ENCODE peak calls at places on chromosomes 6 and 20, in eight cellular contexts. One of them, this sample, is unnamed.

GRCh38 chr6:120116343-120116742 is 766.8 kb upstream of the MAN1A1 start:
- DNase-seq in CD8-positive, alpha-beta T cell: no peak
- DNase-seq in uterus: no peak
- DNase-seq in left cardiac atrium: no peak
- DNase-seq in lower lobe of right lung: no peak
- DNase-seq in stimulated activated CD8-positive, alpha-beta memory T cell treated with anti-CD3 and anti-CD28 coated beads, Interleukin-15, amount 100 ng/mL, for 24 hours: no peak
- DNase-seq in lower leg skin: no peak
- DNase-seq in aorta: no peak
- DNase-seq in this sample: no peak

GRCh38 chr6:114762145-114762544 is 419.3 kb upstream of the HS3ST5 start:
- DNase-seq in lower lobe of right lung: no peak
- DNase-seq in CD8-positive, alpha-beta T cell: no peak
- DNase-seq in uterus: no peak
- DNase-seq in left cardiac atrium: no peak
- DNase-seq in aorta: no peak
- DNase-seq in stimulated activated CD8-positive, alpha-beta memory T cell treated with anti-CD3 and anti-CD28 coated beads, Interleukin-15, amount 100 ng/mL, for 24 hours: no peak
- DNase-seq in lower leg skin: no peak
- DNase-seq in this sample: no peak

GRCh38 chr6:18976966-18977365 is 589.8 kb downstream of the RNF144B start:
- DNase-seq in left cardiac atrium: no peak
- DNase-seq in CD8-positive, alpha-beta T cell: no peak
- DNase-seq in lower leg skin: no peak
- DNase-seq in stimulated activated CD8-positive, alpha-beta memory T cell treated with anti-CD3 and anti-CD28 coated beads, Interleukin-15, amount 100 ng/mL, for 24 hours: no peak
- DNase-seq in lower lobe of right lung: no peak
- DNase-seq in aorta: no peak
- DNase-seq in uterus: no peak
- DNase-seq in this sample: no peak

GRCh38 chr6:127539292-127539691 is 20.2 kb upstream of the MTCL3 start:
- DNase-seq in stimulated activated CD8-positive, alpha-beta memory T cell treated with anti-CD3 and anti-CD28 coated beads, Interleukin-15, amount 100 ng/mL, for 24 hours: no peak
- DNase-seq in lower lobe of right lung: no peak
- DNase-seq in left cardiac atrium: no peak
- DNase-seq in CD8-positive, alpha-beta T cell: no peak
- DNase-seq in uterus: no peak
- DNase-seq in lower leg skin: no peak
- DNase-seq in aorta: no peak
- DNase-seq in this sample: no peak

GRCh38 chr6:127192911-127193503 is 73.7 kb upstream of the RNF146 start:
- DNase-seq in stimulated activated CD8-positive, alpha-beta memory T cell treated with anti-CD3 and anti-CD28 coated beads, Interleukin-15, amount 100 ng/mL, for 24 hours: no peak
- DNase-seq in lower leg skin: no peak
- DNase-seq in left cardiac atrium: no peak
- DNase-seq in lower lobe of right lung: no peak
- DNase-seq in CD8-positive, alpha-beta T cell: no peak
- DNase-seq in uterus: no peak
- DNase-seq in aorta: no peak
- DNase-seq in this sample: no peak

GRCh38 chr20:25058051-25058796 is at the start of gene ACSS1:
- DNase-seq in left cardiac atrium: peak; percentile 77
- DNase-seq in CD8-positive, alpha-beta T cell: peak; percentile 88
- DNase-seq in lower leg skin: peak; percentile 94
- DNase-seq in aorta: peak; percentile 86
- DNase-seq in stimulated activated CD8-positive, alpha-beta memory T cell treated with anti-CD3 and anti-CD28 coated beads, Interleukin-15, amount 100 ng/mL, for 24 hours: no peak
- DNase-seq in uterus: peak; percentile 78
- DNase-seq in lower lobe of right lung: peak; percentile 83
- DNase-seq in this sample: peak; percentile 83

GRCh38 chr20:25574411-25574810 is 10.9 kb downstream of the NINL start:
- DNase-seq in CD8-positive, alpha-beta T cell: no peak
- DNase-seq in lower leg skin: no peak
- DNase-seq in aorta: no peak
- DNase-seq in lower lobe of right lung: no peak
- DNase-seq in uterus: no peak
- DNase-seq in left cardiac atrium: no peak
- DNase-seq in stimulated activated CD8-positive, alpha-beta memory T cell treated with anti-CD3 and anti-CD28 coated beads, Interleukin-15, amount 100 ng/mL, for 24 hours: no peak
- DNase-seq in this sample: no peak

GRCh38 chr6:117494283-117494682 is 11.8 kb downstream of the DCBLD1 start:
- DNase-seq in left cardiac atrium: no peak
- DNase-seq in CD8-positive, alpha-beta T cell: no peak
- DNase-seq in aorta: no peak
- DNase-seq in lower leg skin: no peak
- DNase-seq in uterus: no peak
- DNase-seq in stimulated activated CD8-positive, alpha-beta memory T cell treated with anti-CD3 and anti-CD28 coated beads, Interleukin-15, amount 100 ng/mL, for 24 hours: no peak
- DNase-seq in lower lobe of right lung: no peak
- DNase-seq in this sample: no peak

GRCh38 chr6:113564401-113565161 is 292.6 kb upstream of the MARCKS start:
- DNase-seq in CD8-positive, alpha-beta T cell: no peak
- DNase-seq in left cardiac atrium: peak; percentile 81
- DNase-seq in stimulated activated CD8-positive, alpha-beta memory T cell treated with anti-CD3 and anti-CD28 coated beads, Interleukin-15, amount 100 ng/mL, for 24 hours: no peak
- DNase-seq in uterus: peak; percentile 77
- DNase-seq in aorta: peak; percentile 82
- DNase-seq in lower lobe of right lung: peak; percentile 62
- DNase-seq in lower leg skin: peak; percentile 89
- DNase-seq in this sample: peak; percentile 84

GRCh38 chr6:85986681-85987080 is 344.0 kb upstream of the SYNCRIP start:
- DNase-seq in uterus: no peak
- DNase-seq in lower lobe of right lung: no peak
- DNase-seq in lower leg skin: no peak
- DNase-seq in aorta: no peak
- DNase-seq in stimulated activated CD8-positive, alpha-beta memory T cell treated with anti-CD3 and anti-CD28 coated beads, Interleukin-15, amount 100 ng/mL, for 24 hours: no peak
- DNase-seq in left cardiac atrium: no peak
- DNase-seq in CD8-positive, alpha-beta T cell: no peak
- DNase-seq in this sample: no peak

This sample was measured in posterior vena cava.